ENCODE peak calls at places on chromosomes 5 and 9, in ten cellular contexts. V, D, Q, O, Z, B, F, M, N and K are unnamed samples.
A peak's percentile ranks its signal among the peaks of the same experiment; 100 is the strongest.

GRCh38 chr5:118862596-118862995 is 125.8 kb downstream of the DTWD2 start:
- DNase-seq in V (no peak), D (no peak), Q (no peak), O (no peak), Z (no peak), B (no peak), F (no peak), M (no peak), N (no peak), K (no peak)

GRCh38 chr9:130402645-130403440 is 41.9 kb upstream of the ASS1 start:
- DNase-seq in V (no peak), D (no peak), Q (no peak), O (no peak), Z (no peak), B (no peak), F (no peak), M (no peak), N (no peak), K (no peak)

GRCh38 chr9:112711050-112711689 is 6.7 kb downstream of the INIP start:
- DNase-seq in V (no peak), D (no peak), Q (no peak), O (no peak), Z (peak; percentile 38), B (no peak), F (no peak), M (no peak), N (no peak), K (no peak)

GRCh38 chr5:95725937-95726810 is 5.0 kb upstream of the RHOBTB3 start:
- DNase-seq in V (no peak), D (no peak), Q (peak; percentile 54), O (no peak), Z (no peak), B (no peak), F (no peak), M (no peak), N (no peak), K (no peak)

GRCh38 chr9:126470251-126470993 is 143.3 kb upstream of the LMX1B start:
- DNase-seq in V (no peak), D (no peak), Q (no peak), O (no peak), Z (no peak), B (no peak), F (no peak), M (no peak), N (no peak), K (peak; percentile 60)

GRCh38 chr5:41790038-41790776 is 80.0 kb downstream of the OXCT1 start:
- DNase-seq in V (no peak), D (no peak), Q (no peak), O (no peak), Z (no peak), B (no peak), F (no peak), M (no peak), N (no peak), K (no peak)

GRCh38 chr5:64693636-64694035 is 3.3 kb downstream of the SHISAL2B start:
- DNase-seq in V (no peak), D (no peak), Q (no peak), O (no peak), Z (peak; percentile 16), B (no peak), F (no peak), M (no peak), N (no peak), K (no peak)

GRCh38 chr9:105438136-105438839 is 9.5 kb upstream of the FSD1L start:
- DNase-seq in V (no peak), D (no peak), Q (no peak), O (no peak), Z (no peak), B (no peak), F (no peak), M (no peak), N (no peak), K (no peak)

GRCh38 chr9:91818226-91818587 is 131.8 kb downstream of the ROR2 start:
- DNase-seq in V (no peak), D (no peak), Q (no peak), O (no peak), Z (no peak), B (no peak), F (no peak), M (no peak), N (no peak), K (no peak)

GRCh38 chr9:2459756-2460155 is 161.8 kb upstream of the VLDLR start:
- DNase-seq in V (no peak), D (no peak), Q (no peak), O (no peak), Z (no peak), B (no peak), F (no peak), M (no peak), N (no peak), K (no peak)

GRCh38 chr9:134043531-134043988 is 18.3 kb downstream of the BRD3OS start:
- DNase-seq in V (peak; percentile 33), D (no peak), Q (no peak), O (no peak), Z (no peak), B (no peak), F (no peak), M (no peak), N (no peak), K (no peak)

GRCh38 chr5:96661101-96661840 is 905 bp upstream of the CAST start:
- DNase-seq in V (no peak), D (peak; percentile 4), Q (no peak), O (peak; percentile 35), Z (peak; percentile 50), B (peak; percentile 18), F (peak; percentile 12), M (no peak), N (no peak), K (no peak)

GRCh38 chr9:111038336-111039202 is at the start of gene LPAR1:
- DNase-seq in V (peak; percentile 74), D (peak; percentile 52), Q (no peak), O (peak; percentile 85), Z (no peak), B (no peak), F (peak; percentile 70), M (peak; percentile 53), N (peak; percentile 63), K (peak; percentile 44)

GRCh38 chr5:143865421-143865820 is 53.5 kb downstream of the HMHB1 start:
- DNase-seq in V (no peak), D (no peak), Q (no peak), O (no peak), Z (no peak), B (no peak), F (no peak), M (no peak), N (no peak), K (no peak)

GRCh38 chr9:656918-657583 is 184.4 kb upstream of the DMRT1 start:
- DNase-seq in V (no peak), D (no peak), Q (no peak), O (no peak), Z (peak; percentile 33), B (no peak), F (no peak), M (no peak), N (no peak), K (no peak)

GRCh38 chr9:136565722-136566552 is 20.1 kb upstream of the NOTCH1 start:
- DNase-seq in V (peak; percentile 73), D (no peak), Q (no peak), O (no peak), Z (no peak), B (no peak), F (peak; percentile 33), M (no peak), N (no peak), K (no peak)

GRCh38 chr9:136562746-136563506 is 17.1 kb upstream of the NOTCH1 start:
- DNase-seq in V (peak; percentile 75), D (no peak), Q (no peak), O (no peak), Z (no peak), B (no peak), F (no peak), M (no peak), N (no peak), K (no peak)

GRCh38 chr9:136563646-136564321 is 17.9 kb upstream of the NOTCH1 start:
- DNase-seq in V (peak; percentile 61), D (no peak), Q (no peak), O (no peak), Z (no peak), B (no peak), F (peak; percentile 4), M (no peak), N (no peak), K (no peak)

GRCh38 chr9:136565075-136565721 is 19.4 kb upstream of the NOTCH1 start:
- DNase-seq in V (peak; percentile 44), D (no peak), Q (no peak), O (no peak), Z (no peak), B (no peak), F (peak; percentile 51), M (no peak), N (no peak), K (no peak)

GRCh38 chr9:136564379-136564988 is 18.6 kb upstream of the NOTCH1 start:
- DNase-seq in V (peak; percentile 67), D (no peak), Q (no peak), O (peak; percentile 88), Z (peak; percentile 88), B (no peak), F (peak; percentile 12), M (no peak), N (peak; percentile 94), K (peak; percentile 91)
- TF ChIP-seq CTCF in V (no peak), D (peak; percentile 17), Q (no peak), O (peak; percentile 28), Z (peak; percentile 5), B (no peak), F (no peak), M (no peak), N (peak; percentile 45), K (peak; percentile 70)

DNA sequence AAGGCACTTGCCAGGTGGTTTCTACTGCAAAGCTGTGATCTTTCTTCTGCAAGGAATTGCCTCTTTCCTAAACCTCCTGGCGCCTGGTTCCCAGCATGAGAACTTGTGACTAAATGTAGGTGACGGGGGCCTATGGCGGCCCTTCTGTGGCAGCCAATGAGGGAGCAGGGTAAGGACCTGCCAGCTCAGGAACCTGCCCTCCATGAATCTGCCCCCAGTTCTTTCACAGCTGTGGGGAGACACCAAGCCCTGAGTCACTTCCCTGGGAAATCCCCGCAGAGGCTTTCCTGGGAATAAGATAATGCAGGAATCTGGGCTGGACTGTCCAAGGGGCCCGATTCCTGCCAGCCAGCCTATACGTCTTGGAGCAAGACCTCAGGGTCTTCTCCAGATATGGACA is 56.7 kb upstream of the CTNNA1 start:
- DNase-seq in V (no peak), D (no peak), Q (peak; percentile 20), O (no peak), Z (peak; percentile 94), B (no peak), F (no peak), M (no peak), N (no peak), K (no peak)
- TF ChIP-seq CTCF in V (no peak), D (no peak), Q (no peak), O (no peak), Z (no peak), B (no peak), F (no peak), M (no peak), N (no peak), K (no peak)

GRCh38 chr5:27124590-27124989 is 86.2 kb upstream of the CDH9 start:
- DNase-seq in V (no peak), D (peak; percentile 25), Q (no peak), O (no peak), Z (peak; percentile 45), B (no peak), F (peak; percentile 28), M (peak; percentile 41), N (no peak), K (no peak)
- TF ChIP-seq CTCF in V (no peak), D (peak; percentile 69), Q (peak; percentile 29), O (peak; percentile 6), Z (peak; percentile 42), B (no peak), F (peak; percentile 58), M (peak; percentile 54), N (no peak), K (no peak)

GRCh38 chr9:131872006-131872405 is 132.1 kb upstream of the RAPGEF1 start:
- DNase-seq in V (no peak), D (no peak), Q (no peak), O (no peak), Z (no peak), B (no peak), F (no peak), M (peak; percentile 24), N (no peak), K (no peak)
- TF ChIP-seq CTCF in V (no peak), D (no peak), Q (peak; percentile 32), O (no peak), Z (peak; percentile 9), B (no peak), F (peak; percentile 21), M (peak; percentile 63), N (peak; percentile 15), K (peak; percentile 18)